ENCODE peak calls at places on chromosomes 12 and 14, in ten cellular contexts. B is activated naive CD4-positive, alpha-beta T cell treated with anti-CD3 and anti-CD28 coated beads, Interleukin-2, amount 10 ng/mL, durations not matched to agents 7 days and 5 days; Q is GM03348; T is NCI-H345; J is stimulated activated CD4-positive, alpha-beta T cell treated with anti-CD3 and anti-CD28 coated beads, TNF-alpha, amount 100 ng/mL, for 1 hour; F is GM04503; S is cardiac muscle cell; R is NCI-H460; K is HTR-8/SVneo; V is COR-L47. I is an unnamed sample.

GRCh38 chr12:117985182-117985581 is 16.4 kb upstream of the KSR2 start:
- DNase-seq in B (no peak), Q (no peak), T (no peak), J (no peak), F (no peak), S (no peak), R (no peak), K (no peak), V (no peak), I (no peak)

GRCh38 chr12:48819986-48820385 is 1.7 kb downstream of the CACNB3 start:
- DNase-seq in B (no peak), Q (no peak), T (no peak), J (no peak), F (no peak), S (no peak), R (no peak), K (no peak), V (no peak), I (no peak)

GRCh38 chr12:53991077-53991460 is 6.1 kb downstream of the HOXC10 start:
- DNase-seq in B (no peak), Q (peak; percentile 79), T (no peak), J (no peak), F (peak; percentile 84), S (no peak), R (no peak), K (no peak), V (no peak), I (no peak)

GRCh38 chr12:100186071-100186470 is 14.5 kb upstream of the ACTR6 start:
- DNase-seq in B (no peak), Q (peak; percentile 22), T (no peak), J (no peak), F (no peak), S (no peak), R (no peak), K (no peak), V (no peak), I (no peak)

GRCh38 chr14:71338153-71338552 is 430.9 kb downstream of the PCNX1 start:
- DNase-seq in B (no peak), Q (no peak), T (no peak), J (no peak), F (no peak), S (no peak), R (no peak), K (no peak), V (no peak), I (no peak)

GRCh38 chr12:85627584-85627983 is 208.6 kb downstream of the RASSF9 start:
- DNase-seq in B (no peak), Q (no peak), T (no peak), J (no peak), F (peak; percentile 21), S (no peak), R (no peak), K (peak; percentile 34), V (no peak), I (no peak)

GRCh38 chr12:99486277-99486676 is 161.3 kb upstream of the GARIN6 start:
- DNase-seq in B (no peak), Q (no peak), T (no peak), J (no peak), F (no peak), S (no peak), R (no peak), K (no peak), V (no peak), I (no peak)

GRCh38 chr12:108125073-108125472 is 4.0 kb upstream of the WSCD2 start:
- DNase-seq in B (no peak), Q (no peak), T (no peak), J (no peak), F (no peak), S (no peak), R (no peak), K (no peak), V (no peak), I (no peak)

GRCh38 chr12:64109706-64110105 is 112.4 kb downstream of the KICS2 start:
- DNase-seq in B (no peak), Q (no peak), T (no peak), J (no peak), F (no peak), S (no peak), R (no peak), K (no peak), V (no peak), I (no peak)

GRCh38 chr12:93733358-93733757 is 56.2 kb downstream of the CRADD start:
- DNase-seq in B (no peak), Q (no peak), T (no peak), J (no peak), F (no peak), S (no peak), R (no peak), K (no peak), V (no peak), I (no peak)

GRCh38 chr12:105960319-105961076 is 178.3 kb downstream of the NUAK1 start:
- DNase-seq in B (no peak), Q (no peak), T (no peak), J (no peak), F (no peak), S (peak; percentile 53), R (no peak), K (no peak), V (no peak), I (no peak)

GRCh38 chr12:14768823-14769405 is 34.4 kb downstream of the WBP11 start:
- DNase-seq in B (peak; percentile 36), Q (peak; percentile 6), T (no peak), J (no peak), F (no peak), S (no peak), R (no peak), K (no peak), V (no peak), I (peak; percentile 30)

GRCh38 chr12:11758838-11759509 is 109.5 kb downstream of the ETV6 start:
- DNase-seq in B (no peak), Q (no peak), T (no peak), J (no peak), F (no peak), S (peak; percentile 76), R (no peak), K (no peak), V (no peak), I (no peak)

GRCh38 chr14:104001003-104001402 is 58.7 kb upstream of the RD3L start:
- DNase-seq in B (peak; percentile 38), Q (no peak), T (no peak), J (no peak), F (no peak), S (peak; percentile 9), R (no peak), K (no peak), V (no peak), I (peak; percentile 31)

GRCh38 chr12:15534322-15534721 is 212.0 kb downstream of the PTPRO start:
- DNase-seq in B (peak; percentile 55), Q (no peak), T (no peak), J (no peak), F (no peak), S (no peak), R (no peak), K (no peak), V (no peak), I (no peak)

GRCh38 chr12:109910969-109911348 is 10.9 kb downstream of the TCHP start:
- DNase-seq in B (peak; percentile 43), Q (peak; percentile 48), T (no peak), J (no peak), F (no peak), S (no peak), R (peak; percentile 57), K (peak; percentile 23), V (no peak), I (no peak)

GRCh38 chr12:79360269-79360668 is 330.5 kb downstream of the PAWR start:
- DNase-seq in B (no peak), Q (no peak), T (peak; percentile 43), J (no peak), F (no peak), S (peak; percentile 50), R (no peak), K (no peak), V (no peak), I (no peak)

GRCh38 chr14:91613459-91614145 is 103.5 kb upstream of the PPP4R3A start:
- DNase-seq in B (no peak), Q (no peak), T (no peak), J (no peak), F (no peak), S (no peak), R (no peak), K (no peak), V (no peak), I (no peak)

GRCh38 chr12:26918321-26919215 is 19.2 kb downstream of the INTS13 start:
- DNase-seq in B (no peak), Q (peak; percentile 19), T (no peak), J (no peak), F (no peak), S (no peak), R (no peak), K (no peak), V (no peak), I (no peak)

GRCh38 chr12:58420496-58420895 is 479.1 kb downstream of the ATP23 start:
- DNase-seq in B (no peak), Q (no peak), T (no peak), J (no peak), F (no peak), S (no peak), R (no peak), K (no peak), V (no peak), I (no peak)

GRCh38 chr12:131209082-131210070 is 255.7 kb downstream of the ADGRD1 start:
- DNase-seq in B (no peak), Q (no peak), T (no peak), J (no peak), F (no peak), S (no peak), R (no peak), K (no peak), V (no peak), I (no peak)

GRCh38 chr12:75751769-75752471 is 240.5 kb upstream of the KRR1 start:
- DNase-seq in B (no peak), Q (peak; percentile 15), T (no peak), J (no peak), F (no peak), S (no peak), R (no peak), K (no peak), V (no peak), I (no peak)

GRCh38 chr14:103071544-103072251 is 12.3 kb upstream of the LBHD2 start:
- DNase-seq in B (peak; percentile 10), Q (no peak), T (no peak), J (no peak), F (no peak), S (no peak), R (peak; percentile 66), K (no peak), V (no peak), I (no peak)

GRCh38 chr14:102392506-102392905 is 29.8 kb downstream of the TECPR2 start:
- DNase-seq in B (no peak), Q (no peak), T (peak; percentile 23), J (no peak), F (peak; percentile 48), S (no peak), R (no peak), K (no peak), V (no peak), I (no peak)

GRCh38 chr12:86376052-86376451 is 119.9 kb upstream of the MGAT4C start:
- DNase-seq in B (no peak), Q (no peak), T (no peak), J (no peak), F (no peak), S (peak; percentile 24), R (no peak), K (no peak), V (no peak), I (no peak)

GRCh38 chr12:10235761-10236631 is 23.3 kb downstream of the GABARAPL1 start:
- DNase-seq in B (peak; percentile 44), Q (peak; percentile 70), T (peak; percentile 52), J (peak; percentile 38), F (no peak), S (peak; percentile 57), R (peak; percentile 21), K (peak; percentile 21), V (peak; percentile 0), I (no peak)

GRCh38 chr12:49553512-49554088 is 14.3 kb downstream of the MCRS1 start:
- DNase-seq in B (peak; percentile 41), Q (no peak), T (no peak), J (no peak), F (no peak), S (no peak), R (peak; percentile 27), K (no peak), V (peak; percentile 84), I (no peak)

GRCh38 chr12:54033106-54033979 is 493 bp downstream of the HOXC5 start:
- DNase-seq in B (no peak), Q (peak; percentile 56), T (peak; percentile 43), J (no peak), F (no peak), S (no peak), R (peak; percentile 9), K (no peak), V (no peak), I (no peak)